ENCODE peak calls at places on chromosomes 5 and 9, in four cellular contexts. X, R, U and Q are unnamed samples.

GRCh38 chr9:89452561-89452960 is 45.4 kb downstream of the SEMA4D start:
- DNase-seq in X (no peak), R (no peak), U (no peak), Q (no peak)

GRCh38 chr5:158409507-158409906 is 550.6 kb upstream of the CLINT1 start:
- DNase-seq in X (no peak), R (no peak), U (no peak), Q (no peak)

GRCh38 chr5:34522599-34523381 is 133.3 kb upstream of the RAI14 start:
- DNase-seq in X (no peak), R (peak), U (peak), Q (peak)

GRCh38 chr5:175649967-175650366 is 7.9 kb upstream of the HRH2 start:
- DNase-seq in X (no peak), R (no peak), U (no peak), Q (no peak)

GRCh38 chr5:159504857-159505304 is 174.6 kb upstream of the IL12B start:
- DNase-seq in X (no peak), R (peak), U (peak), Q (no peak)

GRCh38 chr5:174325441-174325840 is 279.9 kb downstream of the NSG2 start:
- DNase-seq in X (no peak), R (no peak), U (no peak), Q (no peak)

GRCh38 chr9:137298983-137299521 is 3.0 kb downstream of the NRARP start:
- DNase-seq in X (no peak), R (no peak), U (no peak), Q (no peak)

GRCh38 chr9:11457809-11458785 is 845.3 kb upstream of the PTPRD start:
- DNase-seq in X (no peak), R (no peak), U (no peak), Q (no peak)

GRCh38 chr9:14170973-14171596 is 142.9 kb downstream of the NFIB start:
- DNase-seq in X (no peak), R (peak), U (no peak), Q (no peak)

GRCh38 chr5:139387611-139388197 is 2.0 kb downstream of the MZB1 start:
- DNase-seq in X (no peak), R (no peak), U (no peak), Q (no peak)

GRCh38 chr9:137705443-137705863 is 86.6 kb downstream of the EHMT1 start:
- DNase-seq in X (no peak), R (no peak), U (no peak), Q (peak)

GRCh38 chr5:140153905-140154304 is 21.1 kb upstream of the CYSTM1 start:
- DNase-seq in X (no peak), R (no peak), U (no peak), Q (no peak)

GRCh38 chr9:111898331-111899096 is 1.9 kb downstream of the UGCG start:
- DNase-seq in X (no peak), R (no peak), U (no peak), Q (no peak)

GRCh38 chr9:111895996-111896941 is at the start of gene UGCG:
- DNase-seq in X (peak), R (peak), U (peak), Q (peak)

GRCh38 chr9:111897831-111898144 is 1.2 kb downstream of the UGCG start:
- DNase-seq in X (no peak), R (no peak), U (no peak), Q (peak)

GRCh38 chr9:111900081-111900805 is 3.6 kb downstream of the UGCG start:
- DNase-seq in X (no peak), R (no peak), U (no peak), Q (no peak)

GRCh38 chr9:111896942-111897830 is 572 bp downstream of the UGCG start:
- DNase-seq in X (peak), R (no peak), U (peak), Q (peak)
- TF ChIP-seq CTCF in X (peak), R (peak), U (peak), Q (no peak)

GRCh38 chr5:132410451-132411381 is 41.2 kb downstream of the SLC22A5 start:
- DNase-seq in X (peak), R (peak), U (peak), Q (peak)
- TF ChIP-seq POLR2A in X (no peak), R (peak), U (no peak), Q (peak)

DNA sequence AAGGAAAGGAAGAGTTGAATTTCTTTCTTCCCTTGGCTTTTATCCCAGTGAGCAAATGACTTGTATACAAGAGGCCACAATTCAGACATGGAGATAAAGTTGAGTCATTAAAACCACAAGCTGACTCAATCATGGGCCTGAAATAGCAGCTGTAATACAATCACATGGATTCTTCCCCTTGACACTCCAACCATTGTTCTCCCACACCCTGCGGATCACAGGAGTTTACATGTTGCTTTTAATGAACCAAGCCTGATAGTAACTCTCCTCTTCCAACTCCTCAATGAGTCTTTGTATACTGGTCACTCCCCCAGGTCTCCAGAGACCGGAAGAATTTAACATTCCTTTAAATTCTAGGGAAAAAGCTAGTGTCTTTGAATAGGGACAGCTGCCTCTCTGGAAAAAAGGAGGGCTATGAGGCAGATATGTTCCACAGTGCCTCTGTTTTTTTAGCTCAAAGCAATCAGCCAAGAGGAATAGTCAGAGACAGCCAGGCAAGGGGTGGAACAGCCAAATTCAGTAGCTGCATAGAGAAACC is 32.4 kb downstream of the PCDHGC5 start:
- DNase-seq in X (no peak), R (peak), U (peak), Q (no peak)
- H3K4me3 ChIP-seq in X (no peak), R (no peak), U (no peak), Q (no peak)

GRCh38 chr5:178790371-178790770 is 59.9 kb upstream of the ZNF354A start:
- DNase-seq in X (no peak), R (no peak), U (no peak), Q (no peak)

GRCh38 chr5:178793696-178794095 is 63.2 kb upstream of the ZNF354A start:
- DNase-seq in X (no peak), R (no peak), U (no peak), Q (no peak)

GRCh38 chr5:178794433-178794832 is 64.0 kb upstream of the ZNF354A start:
- DNase-seq in X (no peak), R (no peak), U (no peak), Q (no peak)

GRCh38 chr5:178791976-178792375 is 61.5 kb upstream of the ZNF354A start:
- DNase-seq in X (no peak), R (no peak), U (no peak), Q (no peak)

GRCh38 chr5:178793156-178793555 is 62.7 kb upstream of the ZNF354A start:
- DNase-seq in X (no peak), R (no peak), U (no peak), Q (no peak)
- TF ChIP-seq CTCF in X (peak), R (no peak), U (no peak), Q (no peak)

GRCh38 chr9:124818431-124819281 is 34.6 kb upstream of the WDR38 start:
- DNase-seq in X (no peak), R (peak), U (peak), Q (no peak)
- TF ChIP-seq POLR2A in X (no peak), R (no peak), U (no peak), Q (no peak)

GRCh38 chr5:50969207-50970145 is 303.0 kb downstream of the PARP8 start:
- DNase-seq in X (no peak), R (no peak), U (peak), Q (no peak)
- H3K4me3 ChIP-seq in X (peak), R (no peak), U (peak), Q (peak)

GRCh38 chr5:17248999-17249634 is 31.7 kb downstream of the BASP1 start:
- DNase-seq in X (no peak), R (peak), U (no peak), Q (no peak)
- TF ChIP-seq CTCF in X (no peak), R (no peak), U (no peak), Q (no peak)

GRCh38 chr9:129617167-129617566 is 3.7 kb downstream of the C9orf50 start:
- DNase-seq in X (no peak), R (peak), U (no peak), Q (no peak)
- TF ChIP-seq POLR2A in X (no peak), R (no peak), U (no peak), Q (no peak)

GRCh38 chr9:123954921-123955320 is 25.0 kb upstream of the DENND1A start:
- DNase-seq in X (no peak), R (peak), U (no peak), Q (no peak)

GRCh38 chr9:123955637-123956036 is 25.7 kb upstream of the DENND1A start:
- DNase-seq in X (no peak), R (no peak), U (no peak), Q (no peak)

GRCh38 chr9:123954518-123954917 is 24.6 kb upstream of the DENND1A start:
- DNase-seq in X (no peak), R (no peak), U (no peak), Q (no peak)

GRCh38 chr9:123953601-123954011 is 23.7 kb upstream of the DENND1A start:
- DNase-seq in X (no peak), R (no peak), U (no peak), Q (no peak)

GRCh38 chr9:123952631-123953147 is 22.8 kb upstream of the DENND1A start:
- DNase-seq in X (no peak), R (no peak), U (no peak), Q (no peak)
- H3K4me3 ChIP-seq in X (no peak), R (no peak), U (no peak), Q (no peak)